ENCODE peak calls at places on chromosome 3, in five cellular contexts. One of them, this sample, is unnamed. For H3K27me3 and H3K36me3, the result is how much of the 10 kb centered on the place peaks cover.

GRCh38 chr3:126322181-126322967 is 34.8 kb downstream of the KLF15 start:
- DNase-seq in heart left ventricle: no peak
- DNase-seq in GM23248: no peak
- DNase-seq in cardiac muscle cell: no peak
- DNase-seq in CD4-positive, alpha-beta memory T cell: no peak
- DNase-seq in this sample: no peak

GRCh38 chr3:69831737-69832136 is 92.5 kb downstream of the MITF start:
- DNase-seq in heart left ventricle: no peak
- DNase-seq in GM23248: no peak
- DNase-seq in cardiac muscle cell: no peak
- DNase-seq in CD4-positive, alpha-beta memory T cell: no peak
- DNase-seq in this sample: no peak

GRCh38 chr3:196166741-196167140 is 44.5 kb downstream of the ZDHHC19 start:
- DNase-seq in heart left ventricle: no peak
- DNase-seq in GM23248: no peak
- DNase-seq in cardiac muscle cell: no peak
- DNase-seq in CD4-positive, alpha-beta memory T cell: no peak
- DNase-seq in this sample: no peak

GRCh38 chr3:100899440-100900091 is 93.7 kb downstream of the ABI3BP start:
- DNase-seq in heart left ventricle: no peak
- DNase-seq in GM23248: no peak
- DNase-seq in cardiac muscle cell: no peak
- DNase-seq in CD4-positive, alpha-beta memory T cell: no peak
- DNase-seq in this sample: no peak

GRCh38 chr3:124396397-124396796 is 333.9 kb upstream of the UMPS start:
- DNase-seq in heart left ventricle: no peak
- DNase-seq in GM23248: no peak
- DNase-seq in cardiac muscle cell: no peak
- DNase-seq in CD4-positive, alpha-beta memory T cell: no peak
- DNase-seq in this sample: no peak

GRCh38 chr3:76307556-76307955 is 522.2 kb upstream of the ZNF717 start:
- DNase-seq in heart left ventricle: no peak
- DNase-seq in GM23248: peak
- DNase-seq in cardiac muscle cell: no peak
- DNase-seq in CD4-positive, alpha-beta memory T cell: no peak
- DNase-seq in this sample: peak

GRCh38 chr3:30752961-30753360 is 141.5 kb downstream of the GADL1 start:
- DNase-seq in heart left ventricle: no peak
- DNase-seq in GM23248: peak
- DNase-seq in cardiac muscle cell: no peak
- DNase-seq in CD4-positive, alpha-beta memory T cell: no peak
- DNase-seq in this sample: peak

GRCh38 chr3:11430207-11430606 is 158.0 kb downstream of the ATG7 start:
- DNase-seq in heart left ventricle: no peak
- DNase-seq in GM23248: no peak
- DNase-seq in cardiac muscle cell: no peak
- DNase-seq in CD4-positive, alpha-beta memory T cell: no peak
- DNase-seq in this sample: no peak

GRCh38 chr3:59442056-59442455 is 392.2 kb upstream of the CFAP20DC start:
- DNase-seq in heart left ventricle: no peak
- DNase-seq in GM23248: no peak
- DNase-seq in cardiac muscle cell: no peak
- DNase-seq in CD4-positive, alpha-beta memory T cell: no peak
- DNase-seq in this sample: no peak

GRCh38 chr3:128914966-128915645 is 35.7 kb downstream of the ACAD9 start:
- DNase-seq in heart left ventricle: no peak
- DNase-seq in GM23248: no peak
- DNase-seq in cardiac muscle cell: no peak
- DNase-seq in CD4-positive, alpha-beta memory T cell: no peak
- DNase-seq in this sample: no peak

GRCh38 chr3:114527036-114527644 is 233.3 kb downstream of the TIGIT start:
- DNase-seq in heart left ventricle: no peak
- DNase-seq in GM23248: peak
- DNase-seq in cardiac muscle cell: peak
- DNase-seq in CD4-positive, alpha-beta memory T cell: no peak
- DNase-seq in this sample: no peak

GRCh38 chr3:134941820-134942219 is 146.8 kb downstream of the EPHB1 start:
- DNase-seq in heart left ventricle: no peak
- DNase-seq in GM23248: no peak
- DNase-seq in cardiac muscle cell: no peak
- DNase-seq in CD4-positive, alpha-beta memory T cell: no peak
- DNase-seq in this sample: no peak

GRCh38 chr3:43399034-43399433 is 112.7 kb downstream of the SNRK start:
- DNase-seq in heart left ventricle: no peak
- DNase-seq in GM23248: peak
- DNase-seq in cardiac muscle cell: no peak
- DNase-seq in CD4-positive, alpha-beta memory T cell: no peak
- DNase-seq in this sample: no peak

GRCh38 chr3:81910244-81910852 is 148.9 kb upstream of the GBE1 start:
- DNase-seq in heart left ventricle: no peak
- DNase-seq in GM23248: peak
- DNase-seq in cardiac muscle cell: peak
- DNase-seq in CD4-positive, alpha-beta memory T cell: peak
- DNase-seq in this sample: no peak

GRCh38 chr3:197428117-197428761 is 127.5 kb downstream of the BDH1 start:
- DNase-seq in heart left ventricle: peak
- DNase-seq in GM23248: peak
- DNase-seq in cardiac muscle cell: no peak
- DNase-seq in CD4-positive, alpha-beta memory T cell: peak
- DNase-seq in this sample: peak

GRCh38 chr3:149705416-149705815 is 46.9 kb downstream of the COMMD2 start:
- DNase-seq in heart left ventricle: no peak
- DNase-seq in GM23248: no peak
- DNase-seq in cardiac muscle cell: no peak
- DNase-seq in CD4-positive, alpha-beta memory T cell: no peak
- DNase-seq in this sample: no peak

GRCh38 chr3:127697531-127698240 is 24.9 kb downstream of the ABTB1 start:
- DNase-seq in heart left ventricle: peak
- DNase-seq in GM23248: peak
- DNase-seq in cardiac muscle cell: peak
- DNase-seq in CD4-positive, alpha-beta memory T cell: peak
- DNase-seq in this sample: peak

GRCh38 chr3:64684715-64685261 is 3.0 kb downstream of the ADAMTS9 start:
- DNase-seq in heart left ventricle: peak
- DNase-seq in GM23248: peak
- DNase-seq in cardiac muscle cell: peak
- DNase-seq in CD4-positive, alpha-beta memory T cell: no peak
- DNase-seq in this sample: no peak

GRCh38 chr3:147129665-147130064 is 276.7 kb downstream of the ZIC4 start:
- DNase-seq in heart left ventricle: no peak
- DNase-seq in GM23248: no peak
- DNase-seq in cardiac muscle cell: no peak
- DNase-seq in CD4-positive, alpha-beta memory T cell: no peak
- DNase-seq in this sample: no peak

GRCh38 chr3:156264771-156265170 is 144.4 kb downstream of the KCNAB1 start:
- DNase-seq in heart left ventricle: no peak
- DNase-seq in GM23248: peak
- DNase-seq in cardiac muscle cell: no peak
- DNase-seq in CD4-positive, alpha-beta memory T cell: no peak
- DNase-seq in this sample: no peak

GRCh38 chr3:36972163-36972562 is 20.8 kb downstream of the EPM2AIP1 start:
- DNase-seq in heart left ventricle: no peak
- DNase-seq in GM23248: no peak
- DNase-seq in cardiac muscle cell: no peak
- DNase-seq in CD4-positive, alpha-beta memory T cell: no peak
- DNase-seq in this sample: no peak

GRCh38 chr3:127072971-127073851 is 90.3 kb downstream of the PLXNA1 start:
- DNase-seq in heart left ventricle: peak
- DNase-seq in GM23248: no peak
- DNase-seq in cardiac muscle cell: no peak
- DNase-seq in CD4-positive, alpha-beta memory T cell: no peak
- DNase-seq in this sample: no peak

GRCh38 chr3:59423707-59424106 is 373.9 kb upstream of the CFAP20DC start:
- DNase-seq in heart left ventricle: no peak
- DNase-seq in GM23248: no peak
- DNase-seq in cardiac muscle cell: no peak
- DNase-seq in CD4-positive, alpha-beta memory T cell: no peak
- DNase-seq in this sample: no peak

GRCh38 chr3:71813073-71813472 is 28.1 kb upstream of the PROK2 start:
- DNase-seq in heart left ventricle: no peak
- DNase-seq in GM23248: no peak
- DNase-seq in cardiac muscle cell: no peak
- DNase-seq in CD4-positive, alpha-beta memory T cell: no peak
- DNase-seq in this sample: no peak

GRCh38 chr3:71815676-71816075 is 30.7 kb upstream of the PROK2 start:
- DNase-seq in heart left ventricle: no peak
- DNase-seq in GM23248: no peak
- DNase-seq in cardiac muscle cell: no peak
- DNase-seq in CD4-positive, alpha-beta memory T cell: no peak
- DNase-seq in this sample: no peak

GRCh38 chr3:71816757-71817156 is 31.8 kb upstream of the PROK2 start:
- DNase-seq in heart left ventricle: no peak
- DNase-seq in GM23248: no peak
- DNase-seq in cardiac muscle cell: no peak
- DNase-seq in CD4-positive, alpha-beta memory T cell: no peak
- DNase-seq in this sample: no peak

GRCh38 chr3:71816141-71816540 is 31.2 kb upstream of the PROK2 start:
- DNase-seq in heart left ventricle: no peak
- DNase-seq in GM23248: no peak
- DNase-seq in cardiac muscle cell: peak
- DNase-seq in CD4-positive, alpha-beta memory T cell: no peak
- DNase-seq in this sample: no peak

GRCh38 chr3:71813704-71814103 is 28.8 kb upstream of the PROK2 start:
- DNase-seq in heart left ventricle: no peak
- DNase-seq in GM23248: no peak
- DNase-seq in cardiac muscle cell: no peak
- DNase-seq in CD4-positive, alpha-beta memory T cell: no peak
- DNase-seq in this sample: no peak
- H3K27me3 ChIP-seq in heart left ventricle: under half
- H3K27me3 ChIP-seq in GM23248: under half
- H3K27me3 ChIP-seq in cardiac muscle cell: under half
- H3K27me3 ChIP-seq in CD4-positive, alpha-beta memory T cell: under half
- H3K27me3 ChIP-seq in this sample: under half

DNA sequence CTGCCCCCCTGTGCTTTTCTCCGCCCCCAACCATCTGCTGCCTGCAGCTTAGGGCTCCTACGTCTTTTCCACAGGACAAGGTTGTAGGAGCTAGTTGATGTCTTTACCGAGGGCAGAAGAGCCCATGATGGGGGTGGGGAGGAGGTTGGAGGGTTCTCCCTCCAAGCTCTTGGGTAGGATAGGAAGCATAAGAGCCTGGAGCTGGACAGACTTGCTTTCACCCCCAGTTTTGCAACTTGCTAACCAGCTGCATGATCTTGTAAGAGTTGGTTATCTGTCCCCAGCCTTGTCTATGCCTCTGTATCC is 856 bp downstream of the ABCF3 start:
- DNase-seq in heart left ventricle: no peak
- DNase-seq in GM23248: peak
- DNase-seq in cardiac muscle cell: no peak
- DNase-seq in CD4-positive, alpha-beta memory T cell: no peak
- DNase-seq in this sample: no peak
- H3K36me3 ChIP-seq in heart left ventricle: half or more
- H3K36me3 ChIP-seq in GM23248: under half
- H3K36me3 ChIP-seq in cardiac muscle cell: half or more
- H3K36me3 ChIP-seq in CD4-positive, alpha-beta memory T cell: half or more
- H3K36me3 ChIP-seq in this sample: half or more

DNA sequence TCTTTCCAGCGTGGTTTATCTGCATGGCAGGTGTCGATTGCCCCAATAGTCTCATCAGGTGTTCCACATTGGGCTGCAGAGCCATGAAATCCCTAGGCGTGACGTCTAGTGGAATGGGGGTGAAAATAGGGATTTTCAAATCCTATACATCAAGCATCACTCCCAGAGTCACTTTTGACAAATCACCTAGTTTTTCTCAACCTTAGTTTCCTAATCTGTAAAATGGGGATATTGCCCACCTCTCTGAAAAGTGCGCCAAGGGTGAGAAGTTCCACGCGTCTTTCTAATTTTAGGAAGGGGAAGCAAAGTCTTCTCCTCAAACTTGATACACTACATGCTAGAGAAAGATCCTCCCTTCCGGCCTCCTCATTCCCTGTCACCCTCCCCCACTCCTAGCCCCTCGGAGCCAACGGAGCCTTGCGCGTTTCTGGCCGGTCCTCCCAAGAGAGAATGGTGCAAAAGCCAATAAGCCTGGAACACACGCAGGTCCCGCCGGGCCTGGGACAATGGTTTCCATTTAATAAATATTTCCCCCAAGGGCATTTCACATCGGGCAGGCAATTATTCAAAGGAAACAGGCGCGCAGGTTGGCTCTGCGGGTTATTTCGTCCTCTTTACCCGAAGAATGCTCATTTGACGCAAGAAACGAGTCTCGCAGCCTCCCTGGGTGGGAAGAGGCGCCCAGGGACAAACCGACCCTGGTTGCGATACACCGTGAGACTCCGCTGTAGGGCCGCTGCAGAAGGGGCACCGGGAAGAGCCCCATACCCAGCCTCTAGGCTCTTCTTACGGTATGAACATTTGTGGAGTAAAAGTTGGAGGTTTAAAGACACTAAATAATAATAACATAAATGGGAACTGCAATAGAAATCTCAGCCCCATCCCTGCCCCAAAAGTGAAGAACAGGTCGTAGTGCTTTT is 1.2 kb upstream of the SOX14 start:
- DNase-seq in heart left ventricle: no peak
- DNase-seq in GM23248: no peak
- DNase-seq in cardiac muscle cell: no peak
- DNase-seq in CD4-positive, alpha-beta memory T cell: no peak
- DNase-seq in this sample: no peak
- H3K27me3 ChIP-seq in heart left ventricle: half or more
- H3K27me3 ChIP-seq in GM23248: half or more
- H3K27me3 ChIP-seq in cardiac muscle cell: half or more
- H3K27me3 ChIP-seq in CD4-positive, alpha-beta memory T cell: under half
- H3K27me3 ChIP-seq in this sample: half or more

GRCh38 chr3:183524476-183524875 is 31.0 kb downstream of the KLHL6 start:
- DNase-seq in heart left ventricle: no peak
- DNase-seq in GM23248: peak
- DNase-seq in cardiac muscle cell: no peak
- DNase-seq in CD4-positive, alpha-beta memory T cell: no peak
- DNase-seq in this sample: no peak

GRCh38 chr3:183529717-183530116 is 25.8 kb downstream of the KLHL6 start:
- DNase-seq in heart left ventricle: no peak
- DNase-seq in GM23248: no peak
- DNase-seq in cardiac muscle cell: no peak
- DNase-seq in CD4-positive, alpha-beta memory T cell: no peak
- DNase-seq in this sample: no peak

GRCh38 chr3:183527421-183527979 is 28.0 kb downstream of the KLHL6 start:
- DNase-seq in heart left ventricle: no peak
- DNase-seq in GM23248: no peak
- DNase-seq in cardiac muscle cell: no peak
- DNase-seq in CD4-positive, alpha-beta memory T cell: no peak
- DNase-seq in this sample: no peak

GRCh38 chr3:183527980-183528379 is 27.5 kb downstream of the KLHL6 start:
- DNase-seq in heart left ventricle: no peak
- DNase-seq in GM23248: no peak
- DNase-seq in cardiac muscle cell: no peak
- DNase-seq in CD4-positive, alpha-beta memory T cell: no peak
- DNase-seq in this sample: no peak

GRCh38 chr3:183526838-183527420 is 28.6 kb downstream of the KLHL6 start:
- DNase-seq in heart left ventricle: no peak
- DNase-seq in GM23248: no peak
- DNase-seq in cardiac muscle cell: no peak
- DNase-seq in CD4-positive, alpha-beta memory T cell: no peak
- DNase-seq in this sample: no peak
- H3K36me3 ChIP-seq in heart left ventricle: under half
- H3K36me3 ChIP-seq in GM23248: under half
- H3K36me3 ChIP-seq in cardiac muscle cell: under half
- H3K36me3 ChIP-seq in CD4-positive, alpha-beta memory T cell: under half
- H3K36me3 ChIP-seq in this sample: under half